ENCODE peak calls at places on chromosomes 4 and X, in eight cellular contexts. F, A, L, S, H, U, N and E are unnamed samples.
A peak's percentile ranks its signal among the peaks of the same experiment; 100 is the strongest.

GRCh38 chrX:70241501-70241900 is 7.0 kb downstream of the AWAT1 start:
- DNase-seq in A (no peak), S (no peak), F (no peak), N (no peak), H (no peak), U (no peak), L (no peak), E (no peak)

GRCh38 chr4:188428935-188429334 is 289.7 kb downstream of the TRIML1 start:
- DNase-seq in U (peak; percentile 38), F (peak; percentile 31), H (peak; percentile 12), A (no peak), S (no peak), N (no peak), L (no peak), E (no peak)

GRCh38 chr4:24780936-24781538 is 14.3 kb upstream of the SOD3 start:
- DNase-seq in L (no peak), N (no peak), H (no peak), U (no peak), S (peak; percentile 13), A (no peak), F (no peak), E (no peak)

GRCh38 chr4:7428261-7429068 is 6.3 kb downstream of the PSAPL1 start:
- DNase-seq in H (no peak), A (peak; percentile 34), N (peak; percentile 28), L (no peak), U (no peak), F (no peak), S (no peak), E (no peak)

GRCh38 chr4:128229458-128229805 is 58.2 kb downstream of the PGRMC2 start:
- DNase-seq in A (no peak), U (no peak), N (no peak), F (peak; percentile 34), L (peak; percentile 89), S (no peak), H (no peak), E (no peak)

GRCh38 chr4:151417766-151418376 is 8.9 kb downstream of the FHIP1A start:
- DNase-seq in L (no peak), U (no peak), S (no peak), N (no peak), H (no peak), A (no peak), F (peak; percentile 48), E (no peak)

GRCh38 chr4:40648742-40649281 is 19.1 kb upstream of the RBM47 start:
- DNase-seq in U (no peak), L (no peak), N (no peak), F (no peak), H (no peak), S (no peak), A (peak; percentile 67), E (no peak)

GRCh38 chrX:67614414-67614813 is 70.6 kb downstream of the AR start:
- DNase-seq in A (no peak), N (no peak), U (no peak), F (peak; percentile 1), H (peak; percentile 74), S (no peak), L (no peak), E (peak; percentile 86)

GRCh38 chr4:4618846-4619245 is 77.0 kb upstream of the STX18 start:
- DNase-seq in A (no peak), F (no peak), S (no peak), U (peak; percentile 94), N (no peak), L (peak; percentile 64), H (no peak), E (peak; percentile 31)

GRCh38 chrX:68903111-68903510 is 74.3 kb downstream of the EFNB1 start:
- DNase-seq in S (no peak), L (no peak), H (no peak), A (no peak), U (no peak), F (no peak), N (no peak), E (no peak)

GRCh38 chrX:133414399-133415275 is 652 bp downstream of the GPC4 start:
- DNase-seq in N (no peak), U (no peak), L (no peak), A (no peak), S (peak; percentile 9), H (peak; percentile 34), F (peak; percentile 17), E (peak; percentile 1)

GRCh38 chrX:106178826-106179225 is 10.7 kb downstream of the PWWP3B start:
- DNase-seq in N (no peak), U (no peak), L (no peak), A (no peak), F (peak; percentile 18), H (peak; percentile 44), S (no peak), E (no peak)

GRCh38 chr4:8761167-8761823 is 110.3 kb downstream of the HMX1 start:
- DNase-seq in U (peak; percentile 11), H (no peak), F (no peak), A (peak; percentile 22), S (no peak), N (peak; percentile 25), L (no peak), E (no peak)

GRCh38 chrX:66625525-66625924 is 13.4 kb downstream of the EDA2R start:
- DNase-seq in S (no peak), F (no peak), L (no peak), H (no peak), N (no peak), A (no peak), U (no peak), E (no peak)

GRCh38 chr4:113445286-113445685 is 316.3 kb downstream of the CAMK2D start:
- DNase-seq in S (no peak), U (no peak), F (peak; percentile 82), N (no peak), A (no peak), L (no peak), H (peak; percentile 95), E (peak; percentile 99)

GRCh38 chr4:76738081-76738931 is 159.6 kb downstream of the SOWAHB start:
- DNase-seq in N (no peak), U (no peak), F (no peak), A (no peak), L (no peak), S (no peak), H (peak; percentile 96), E (peak; percentile 92)

GRCh38 chr4:38785901-38786402 is 3.2 kb upstream of the TLR10 start:
- DNase-seq in L (no peak), F (no peak), U (no peak), H (no peak), S (no peak), N (no peak), A (peak; percentile 73), E (no peak)

GRCh38 chr4:150235795-150236385 is 157.6 kb downstream of the DCLK2 start:
- DNase-seq in L (no peak), F (no peak), U (no peak), S (no peak), N (no peak), A (no peak), H (peak; percentile 36), E (peak; percentile 29)

GRCh38 chrX:53279296-53280237 is 1.8 kb downstream of the IQSEC2 start:
- DNase-seq in A (no peak), H (no peak), F (no peak), U (no peak), N (no peak), S (peak; percentile 26), L (no peak), E (no peak)

GRCh38 chr4:112145820-112146813 is 863 bp downstream of the FAM241A start:
- DNase-seq in N (peak; percentile 81), U (peak; percentile 13), L (no peak), H (peak; percentile 67), F (peak; percentile 38), S (peak; percentile 71), A (no peak), E (peak; percentile 17)

GRCh38 chrX:121642415-121642814 is 595.0 kb downstream of the GLUD2 start:
- DNase-seq in H (peak; percentile 50), N (no peak), S (no peak), F (peak; percentile 2), L (no peak), U (no peak), A (no peak), E (peak; percentile 81)

GRCh38 chr4:6362896-6363295 is 93.2 kb downstream of the WFS1 start:
- DNase-seq in S (no peak), L (no peak), U (no peak), H (peak; percentile 38), A (no peak), N (no peak), F (peak; percentile 16), E (no peak)

GRCh38 chr4:147760695-147761094 is 28.8 kb downstream of the ARHGAP10 start:
- DNase-seq in F (no peak), H (no peak), S (no peak), L (no peak), A (no peak), N (no peak), U (peak; percentile 31), E (peak; percentile 21)

GRCh38 chr4:108117473-108118182 is 51.1 kb downstream of the LEF1 start:
- DNase-seq in H (no peak), S (no peak), F (peak; percentile 4), N (no peak), L (no peak), U (no peak), A (no peak), E (no peak)

GRCh38 chr4:38499101-38499500 is 164.9 kb upstream of the KLF3 start:
- DNase-seq in F (no peak), H (no peak), L (no peak), N (no peak), A (no peak), S (no peak), U (no peak), E (no peak)

GRCh38 chr4:48100248-48100647 is 33.8 kb downstream of the TXK start:
- DNase-seq in N (no peak), F (no peak), L (no peak), S (no peak), U (no peak), H (peak; percentile 49), A (no peak), E (peak; percentile 24)

GRCh38 chr4:93776386-93777080 is 52.0 kb upstream of the ATOH1 start:
- DNase-seq in A (no peak), L (peak; percentile 4), S (no peak), U (no peak), F (peak; percentile 64), N (no peak), H (peak; percentile 53), E (peak; percentile 35)

GRCh38 chrX:145817299-145817665 is 347 bp upstream of the SLITRK2 start:
- DNase-seq in H (no peak), F (no peak), N (no peak), U (no peak), A (no peak), S (no peak), L (no peak), E (peak; percentile 52)

GRCh38 chrX:46648660-46649059 is 75.1 kb downstream of the CHST7 start:
- DNase-seq in N (no peak), L (no peak), S (no peak), F (no peak), A (no peak), U (no peak), H (no peak), E (no peak)

GRCh38 chrX:115562492-115562872 is 1.5 kb downstream of the PLS3 start:
- DNase-seq in S (peak; percentile 24), L (no peak), F (peak; percentile 45), U (no peak), A (no peak), H (peak; percentile 51), N (no peak), E (peak; percentile 36)

GRCh38 chrX:100368167-100368566 is 41.9 kb downstream of the PCDH19 start:
- DNase-seq in L (peak; percentile 4), U (no peak), F (peak; percentile 41), A (no peak), S (peak; percentile 30), N (no peak), H (no peak), E (no peak)

GRCh38 chrX:109660756-109661155 is 35.8 kb upstream of the KCNE5 start:
- DNase-seq in L (no peak), F (no peak), U (no peak), N (no peak), A (no peak), H (no peak), S (no peak), E (peak; percentile 57)

GRCh38 chr4:40594261-40595178 is 35.1 kb downstream of the RBM47 start:
- DNase-seq in A (no peak), L (no peak), N (no peak), S (no peak), F (peak; percentile 34), H (peak; percentile 38), U (no peak), E (peak; percentile 34)

GRCh38 chrX:56788717-56789122 is 59.7 kb downstream of the NBDY start:
- DNase-seq in N (no peak), U (no peak), A (no peak), H (no peak), L (no peak), F (no peak), S (peak; percentile 66), E (peak; percentile 49)